ENCODE peak calls at places on chromosomes 2 and 18, in four cellular contexts. C, U, O and Q are unnamed samples.

GRCh38 chr18:14917311-14917710 is 169.3 kb downstream of the ANKRD30B start:
- DNase-seq in C (no peak), U (no peak), O (no peak), Q (no peak)

GRCh38 chr2:75788925-75789324 is 78.2 kb upstream of the GCFC2 start:
- DNase-seq in C (no peak), U (no peak), O (no peak), Q (no peak)

GRCh38 chr2:120465989-120466703 is 120.2 kb downstream of the INHBB start:
- DNase-seq in C (no peak), U (no peak), O (no peak), Q (no peak)

GRCh38 chr2:150784389-150784788 is 296.9 kb upstream of the RND3 start:
- DNase-seq in C (no peak), U (no peak), O (no peak), Q (no peak)

GRCh38 chr2:29307522-29307921 is 192.3 kb downstream of the CLIP4 start:
- DNase-seq in C (no peak), U (no peak), O (no peak), Q (no peak)

GRCh38 chr2:74003494-74004211 is 18.9 kb downstream of the TET3 start:
- DNase-seq in C (no peak), U (no peak), O (no peak), Q (no peak)

GRCh38 chr18:30929718-30930117 is 112.8 kb downstream of the DSC3 start:
- DNase-seq in C (no peak), U (peak), O (no peak), Q (peak)

GRCh38 chr18:54716586-54716985 is 111.7 kb upstream of the RAB27B start:
- DNase-seq in C (no peak), U (no peak), O (no peak), Q (no peak)

GRCh38 chr2:71269511-71270090 is 42.7 kb upstream of the PAIP2B start:
- DNase-seq in C (no peak), U (no peak), O (no peak), Q (no peak)

GRCh38 chr2:193527146-193527545 is 1332.4 kb upstream of the TMEFF2 start:
- DNase-seq in C (no peak), U (no peak), O (no peak), Q (no peak)

GRCh38 chr2:37614061-37614802 is 57.2 kb downstream of the CDC42EP3 start:
- DNase-seq in C (no peak), U (no peak), O (no peak), Q (no peak)

GRCh38 chr2:13652531-13653313 is 936.0 kb downstream of the TRIB2 start:
- DNase-seq in C (no peak), U (peak), O (no peak), Q (no peak)

GRCh38 chr2:214382229-214382628 is 28.6 kb upstream of the VWC2L start:
- DNase-seq in C (no peak), U (no peak), O (no peak), Q (no peak)

GRCh38 chr18:23131693-23132319 is 3.5 kb upstream of the CABLES1 start:
- DNase-seq in C (peak), U (peak), O (peak), Q (peak)

GRCh38 chr18:8994603-8995002 is 107.9 kb upstream of the NDUFV2 start:
- DNase-seq in C (no peak), U (peak), O (no peak), Q (no peak)

GRCh38 chr2:30708491-30709290 is 98.6 kb downstream of the CAPN13 start:
- DNase-seq in C (no peak), U (peak), O (no peak), Q (no peak)

GRCh38 chr18:11251891-11252270 is 102.5 kb upstream of the PIEZO2 start:
- DNase-seq in C (no peak), U (no peak), O (no peak), Q (no peak)

GRCh38 chr2:144489315-144489920 is 30.5 kb downstream of the ZEB2 start:
- DNase-seq in C (no peak), U (no peak), O (no peak), Q (no peak)

GRCh38 chr2:149617057-149617456 is 29.5 kb upstream of the MMADHC start:
- DNase-seq in C (no peak), U (no peak), O (no peak), Q (no peak)

GRCh38 chr2:32811696-32812095 is 135.1 kb upstream of the LTBP1 start:
- DNase-seq in C (no peak), U (no peak), O (no peak), Q (no peak)